ENCODE peak calls at places on chromosome 3, in six cellular contexts. One of them, this sample, is unnamed.

GRCh38 chr3:29635888-29636287 is 355.0 kb downstream of the RBMS3 start:
- DNase-seq in posterior cingulate gyrus: no peak
- DNase-seq in HTR-8/SVneo: no peak
- DNase-seq in progenitor cell of endocrine pancreas: no peak
- DNase-seq in A172: no peak
- DNase-seq in LoVo: peak
- DNase-seq in this sample: no peak

GRCh38 chr3:65961733-65962132 is 77.0 kb downstream of the MAGI1 start:
- DNase-seq in posterior cingulate gyrus: no peak
- DNase-seq in HTR-8/SVneo: no peak
- DNase-seq in A172: no peak
- DNase-seq in LoVo: no peak
- DNase-seq in progenitor cell of endocrine pancreas: no peak
- DNase-seq in this sample: no peak

GRCh38 chr3:161081675-161082462 is 23.3 kb downstream of the B3GALNT1 start:
- DNase-seq in LoVo: no peak
- DNase-seq in A172: no peak
- DNase-seq in posterior cingulate gyrus: no peak
- DNase-seq in progenitor cell of endocrine pancreas: no peak
- DNase-seq in HTR-8/SVneo: no peak
- DNase-seq in this sample: no peak

GRCh38 chr3:23256741-23257435 is 53.8 kb downstream of the UBE2E2 start:
- DNase-seq in posterior cingulate gyrus: no peak
- DNase-seq in A172: no peak
- DNase-seq in LoVo: no peak
- DNase-seq in progenitor cell of endocrine pancreas: no peak
- DNase-seq in HTR-8/SVneo: no peak
- DNase-seq in this sample: no peak

GRCh38 chr3:197354195-197355059 is 56.0 kb upstream of the DLG1 start:
- DNase-seq in A172: no peak
- DNase-seq in progenitor cell of endocrine pancreas: no peak
- DNase-seq in HTR-8/SVneo: no peak
- DNase-seq in posterior cingulate gyrus: peak
- DNase-seq in LoVo: no peak
- DNase-seq in this sample: no peak

GRCh38 chr3:171815977-171816595 is 5.8 kb upstream of the PLD1 start:
- DNase-seq in A172: no peak
- DNase-seq in progenitor cell of endocrine pancreas: no peak
- DNase-seq in HTR-8/SVneo: no peak
- DNase-seq in posterior cingulate gyrus: no peak
- DNase-seq in LoVo: no peak
- DNase-seq in this sample: peak

GRCh38 chr3:62246094-62246493 is 127.3 kb downstream of the FEZF2 start:
- DNase-seq in LoVo: no peak
- DNase-seq in progenitor cell of endocrine pancreas: no peak
- DNase-seq in A172: no peak
- DNase-seq in HTR-8/SVneo: no peak
- DNase-seq in posterior cingulate gyrus: no peak
- DNase-seq in this sample: no peak

GRCh38 chr3:8757551-8758518 is 11.6 kb downstream of the OXTR start:
- DNase-seq in HTR-8/SVneo: no peak
- DNase-seq in progenitor cell of endocrine pancreas: no peak
- DNase-seq in posterior cingulate gyrus: no peak
- DNase-seq in A172: peak
- DNase-seq in LoVo: no peak
- DNase-seq in this sample: no peak

This sample was measured in NCI-H460.